ENCODE peak calls at places on chromosomes 5 and 9, in seven cellular contexts. U is right atrium auricular region; F is aorta; E is kidney; K is CD8-positive, alpha-beta T cell; I is pancreas; V is IMR-90. Y is an unnamed sample.

GRCh38 chr9:124290743-124291554 is 33.2 kb downstream of the NEK6 start:
- DNase-seq in U (no peak), F (no peak), K (no peak), V (no peak), I (no peak), E (no peak), Y (no peak)

GRCh38 chr5:34978681-34979080 is 49.3 kb downstream of the DNAJC21 start:
- DNase-seq in E (no peak), F (no peak), I (no peak), V (no peak), U (no peak), K (no peak), Y (no peak)

GRCh38 chr9:127124091-127124490 is 1.7 kb upstream of the ANGPTL2 start:
- DNase-seq in E (no peak), K (no peak), I (no peak), F (no peak), V (no peak), U (no peak), Y (no peak)

GRCh38 chr5:95163079-95163478 is 121.8 kb downstream of the MCTP1 start:
- DNase-seq in F (no peak), I (peak; percentile 22), E (no peak), K (no peak), V (no peak), U (no peak), Y (no peak)

GRCh38 chr5:143056331-143056689 is 286.1 kb downstream of the ARHGAP26 start:
- DNase-seq in K (no peak), I (no peak), E (no peak), U (no peak), F (no peak), V (peak; percentile 51), Y (no peak)

GRCh38 chr5:123545506-123545905 is 33.5 kb downstream of the CSNK1G3 start:
- DNase-seq in I (no peak), U (no peak), F (no peak), E (no peak), V (no peak), K (peak; percentile 25), Y (peak; percentile 11)

GRCh38 chr5:6859001-6859400 is 145.8 kb downstream of the TENT4A start:
- DNase-seq in V (no peak), F (no peak), I (no peak), U (no peak), E (no peak), K (no peak), Y (no peak)

GRCh38 chr5:59093329-59093728 is 510.5 kb downstream of the RAB3C start:
- DNase-seq in E (no peak), V (peak; percentile 19), F (no peak), U (no peak), I (no peak), K (no peak), Y (no peak)

GRCh38 chr5:101535626-101536025 is 632.5 kb upstream of the ST8SIA4 start:
- DNase-seq in I (no peak), U (no peak), E (no peak), V (peak; percentile 1), F (no peak), K (no peak), Y (no peak)

GRCh38 chr9:18717751-18718150 is 243.8 kb downstream of the ADAMTSL1 start:
- DNase-seq in I (no peak), K (no peak), E (no peak), V (peak; percentile 34), U (no peak), F (no peak), Y (no peak)

GRCh38 chr9:134356496-134357470 is 30.5 kb downstream of the RXRA start:
- DNase-seq in E (no peak), F (no peak), U (no peak), K (no peak), V (no peak), I (no peak), Y (no peak)

GRCh38 chr5:78001198-78001597 is 225.1 kb upstream of the TBCA start:
- DNase-seq in U (no peak), F (no peak), K (no peak), I (no peak), V (no peak), E (no peak), Y (no peak)

GRCh38 chr5:78005021-78005785 is 229.1 kb upstream of the TBCA start:
- DNase-seq in V (peak; percentile 88), K (no peak), F (no peak), E (no peak), U (no peak), I (no peak), Y (no peak)

GRCh38 chr5:10034008-10034407 is 215.7 kb downstream of the ATPSCKMT start:
- DNase-seq in F (no peak), E (no peak), V (no peak), U (no peak), K (no peak), I (no peak), Y (no peak)

GRCh38 chr9:1208185-1208584 is 158.0 kb downstream of the DMRT2 start:
- DNase-seq in F (no peak), K (no peak), U (no peak), V (peak; percentile 60), I (no peak), E (no peak), Y (no peak)

GRCh38 chr9:99693888-99694287 is 127.8 kb upstream of the NR4A3 start:
- DNase-seq in U (no peak), K (no peak), I (no peak), V (no peak), F (no peak), E (no peak), Y (no peak)

GRCh38 chr9:6014668-6015270 is 655 bp downstream of the RANBP6 start:
- DNase-seq in E (no peak), V (peak; percentile 84), U (no peak), K (no peak), F (no peak), I (no peak), Y (no peak)

GRCh38 chr9:94900222-94901018 is 173.9 kb downstream of the AOPEP start:
- DNase-seq in U (no peak), K (no peak), F (no peak), I (no peak), V (peak; percentile 97), E (no peak), Y (no peak)

GRCh38 chr9:136342191-136343120 is 15.1 kb downstream of the GPSM1 start:
- DNase-seq in F (peak; percentile 93), K (peak; percentile 56), U (peak; percentile 92), V (peak; percentile 83), I (peak; percentile 97), E (peak; percentile 91), Y (peak; percentile 40)

GRCh38 chr5:139746691-139747582 is 48.7 kb upstream of the PSD2 start:
- DNase-seq in U (no peak), V (peak; percentile 46), I (peak; percentile 57), K (peak; percentile 80), F (peak; percentile 87), E (peak; percentile 87), Y (peak; percentile 54)

GRCh38 chr5:64384761-64385160 is 121.1 kb upstream of the RGS7BP start:
- DNase-seq in V (no peak), E (no peak), I (no peak), K (no peak), U (no peak), F (no peak), Y (no peak)

GRCh38 chr9:127977877-127978647 is 2.7 kb downstream of the EEIG1 start:
- DNase-seq in V (peak; percentile 80), I (peak; percentile 63), E (peak; percentile 83), U (peak; percentile 87), K (no peak), F (no peak), Y (no peak)

GRCh38 chr5:67187318-67187717 is 9.3 kb downstream of the CD180 start:
- DNase-seq in V (no peak), K (no peak), U (no peak), F (no peak), E (no peak), I (no peak), Y (no peak)

GRCh38 chr5:59816901-59817300 is 76.6 kb downstream of the PDE4D start:
- DNase-seq in U (no peak), F (no peak), V (no peak), E (no peak), I (no peak), K (no peak), Y (no peak)

GRCh38 chr9:113574381-113575262 is 111.1 kb downstream of the RGS3 start:
- DNase-seq in F (peak; percentile 74), E (peak; percentile 78), U (no peak), I (no peak), V (no peak), K (no peak), Y (no peak)

GRCh38 chr5:88695232-88695631 is 187.8 kb downstream of the MEF2C start:
- DNase-seq in K (no peak), I (no peak), E (no peak), F (peak; percentile 51), V (no peak), U (no peak), Y (no peak)

GRCh38 chr5:14706615-14707021 is 42.1 kb downstream of the OTULIN start:
- DNase-seq in K (peak; percentile 57), F (no peak), U (no peak), I (no peak), V (peak; percentile 79), E (no peak), Y (peak; percentile 68)
- H3K36me3 ChIP-seq in K (peaks cover 16% of the 10 kb centered on the region), F (peaks cover 11% of the 10 kb centered on the region), U (peaks cover 40% of the 10 kb centered on the region), I (no peaks in the 10 kb centered on the region), V (peaks cover 31% of the 10 kb centered on the region), E (peaks cover 8% of the 10 kb centered on the region), Y (peaks cover 10% of the 10 kb centered on the region)

DNA sequence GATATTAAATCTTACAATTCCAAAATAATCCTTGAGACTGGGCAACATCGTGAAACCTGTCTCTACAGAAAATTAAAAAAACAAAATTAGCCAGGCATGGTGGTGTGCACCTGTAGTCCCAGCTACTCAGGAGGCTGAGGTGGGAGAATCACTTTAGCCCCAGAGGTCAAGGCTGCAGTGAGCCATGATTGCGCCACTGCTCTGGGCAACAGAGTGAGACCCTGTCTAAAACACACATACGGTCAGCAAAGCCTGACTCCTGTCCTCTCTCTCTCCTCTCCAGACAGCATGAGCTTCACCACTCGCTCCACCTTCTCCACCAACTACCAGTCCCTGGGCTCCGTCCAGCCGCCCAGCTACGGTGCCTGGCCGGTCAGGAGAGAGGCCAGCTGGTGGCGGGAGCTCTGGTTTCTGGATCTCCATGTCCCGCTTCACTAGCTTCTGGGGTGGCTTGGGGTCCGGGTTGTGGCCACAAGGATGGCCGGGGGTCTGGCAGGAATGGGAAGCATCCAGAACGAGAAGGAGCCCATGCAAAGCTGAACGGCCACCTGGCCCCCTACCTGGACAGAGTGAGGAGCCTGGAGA is 9.0 kb upstream of the PDCL start:
- DNase-seq in I (no peak), V (no peak), F (peak; percentile 51), E (no peak), K (no peak), U (no peak), Y (no peak)
- H3K27ac ChIP-seq in I (no peak overlapping the region), V (no peak overlapping the region), F (no peak overlapping the region), E (no peak overlapping the region), K (no peak overlapping the region), U (no peak overlapping the region), Y (no peak overlapping the region)

GRCh38 chr5:131441184-131441583 is 177.3 kb downstream of the CDC42SE2 start:
- DNase-seq in U (no peak), E (no peak), K (no peak), V (no peak), I (no peak), F (no peak), Y (no peak)
- H3K36me3 ChIP-seq in U (peaks cover 28% of the 10 kb centered on the region), E (peaks cover 13% of the 10 kb centered on the region), K (peaks cover 60% of the 10 kb centered on the region), V (peaks cover 9% of the 10 kb centered on the region), I (no peaks in the 10 kb centered on the region), F (peaks cover 8% of the 10 kb centered on the region), Y (peaks cover 37% of the 10 kb centered on the region)

DNA sequence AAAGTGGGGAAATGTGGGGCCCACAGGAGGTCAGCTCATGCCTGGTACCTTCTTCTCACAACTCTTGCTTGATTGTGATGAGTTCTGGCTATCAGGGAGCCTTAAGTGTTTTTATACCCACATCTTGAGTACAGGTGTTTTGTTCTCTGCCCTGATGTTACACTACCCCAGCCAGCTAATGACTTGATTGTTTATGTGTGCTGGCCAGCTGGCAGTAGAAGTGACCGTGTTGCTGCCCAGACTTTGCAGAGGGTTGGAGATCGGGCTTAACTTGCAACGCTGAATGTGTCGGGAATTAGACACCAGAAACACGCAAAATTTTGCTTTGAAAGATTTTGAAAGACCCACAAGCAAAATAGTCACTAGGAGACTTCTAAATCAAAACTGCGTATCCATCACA is 16.9 kb upstream of the ZDHHC11B start:
- DNase-seq in E (no peak), F (no peak), I (no peak), K (no peak), V (no peak), U (no peak), Y (no peak)
- H3K27ac ChIP-seq in E (no peak overlapping the region), F (no peak overlapping the region), I (no peak overlapping the region), K (no peak overlapping the region), V (no peak overlapping the region), U (no peak overlapping the region), Y (no peak overlapping the region)

Y was measured in naive thymus-derived CD4-positive, alpha-beta T cell.